ENCODE peak calls at places on chromosomes 3 and 15, in eight cellular contexts. N is brain microvascular endothelial cell, J is spleen, T is endothelial cell of umbilical vein, M is PC-3, S is RWPE1, U is H9, H is adrenal gland. I is an unnamed sample.

GRCh38 chr15:27743638-27744037 is 355.5 kb downstream of the OCA2 start:
- DNase-seq in J (no peak), S (no peak), T (no peak), H (no peak), M (no peak), U (no peak), N (no peak), I (no peak)

GRCh38 chr15:55254916-55255679 is 34.5 kb downstream of the RAB27A start:
- DNase-seq in U (no peak), J (no peak), M (no peak), T (no peak), H (no peak), S (no peak), N (no peak), I (no peak)

GRCh38 chr3:152296990-152297389 is 28.3 kb downstream of the MBNL1 start:
- DNase-seq in J (no peak), S (no peak), U (no peak), M (no peak), H (no peak), N (no peak), T (no peak), I (no peak)

GRCh38 chr3:11509175-11510000 is 134.3 kb downstream of the VGLL4 start:
- DNase-seq in M (peak; percentile 58), U (no peak), J (no peak), S (no peak), H (peak; percentile 78), N (peak; percentile 89), T (peak; percentile 89), I (no peak)

GRCh38 chr3:45084820-45085816 is 59.0 kb downstream of the CLEC3B start:
- DNase-seq in U (no peak), S (no peak), T (no peak), J (no peak), N (peak; percentile 89), M (peak; percentile 70), H (no peak), I (no peak)

GRCh38 chr3:85801955-85802354 is 843.2 kb downstream of the CADM2 start:
- DNase-seq in S (peak; percentile 21), M (peak; percentile 80), T (peak; percentile 4), U (peak; percentile 34), J (no peak), H (no peak), N (no peak), I (no peak)

GRCh38 chr15:39555885-39556284 is 25.0 kb upstream of the THBS1 start:
- DNase-seq in S (no peak), T (no peak), J (no peak), N (no peak), H (no peak), M (no peak), U (no peak), I (no peak)

GRCh38 chr3:177694951-177695350 is 497.7 kb upstream of the TBL1XR1 start:
- DNase-seq in J (no peak), M (no peak), S (no peak), H (no peak), N (no peak), T (no peak), U (no peak), I (no peak)

GRCh38 chr3:89186446-89186845 is 79.0 kb downstream of the EPHA3 start:
- DNase-seq in N (no peak), U (no peak), M (no peak), T (no peak), S (no peak), J (no peak), H (no peak), I (no peak)
- H3K27ac ChIP-seq in N (no peak overlapping the region), U (no peak overlapping the region), M (no peak overlapping the region), T (no peak overlapping the region), S (no peak overlapping the region), J (no peak overlapping the region), H (no peak overlapping the region), I (no peak overlapping the region)

DNA sequence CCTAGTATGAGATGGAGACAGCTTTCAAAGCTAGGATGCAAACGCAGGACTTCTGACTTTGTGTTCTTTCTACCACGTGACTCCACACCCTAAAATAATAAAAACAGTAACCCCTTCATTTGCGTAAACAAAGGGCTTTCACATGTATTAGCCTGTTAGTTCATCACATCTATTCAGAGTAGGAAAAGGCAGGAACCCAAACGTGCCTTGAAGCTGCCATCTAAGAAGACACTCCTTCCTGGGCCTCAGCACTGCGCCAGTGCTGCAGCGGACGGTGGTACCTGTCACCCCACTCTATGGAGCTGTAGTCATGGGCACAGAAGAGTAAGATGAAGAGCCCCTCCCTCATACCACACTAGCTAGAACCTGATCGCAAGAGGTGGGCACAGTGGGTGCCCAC is 34.3 kb downstream of the PLD1 start:
- DNase-seq in S (no peak), U (no peak), M (no peak), J (no peak), H (no peak), N (no peak), T (no peak), I (no peak)
- H3K27ac ChIP-seq in S (no peak overlapping the region), U (no peak overlapping the region), M (no peak overlapping the region), J (peak overlapping the region; percentile 82), H (no peak overlapping the region), N (no peak overlapping the region), T (no peak overlapping the region), I (no peak overlapping the region)

GRCh38 chr15:71588746-71589145 is 221.6 kb upstream of the NR2E3 start:
- DNase-seq in U (no peak), H (no peak), T (no peak), S (peak; percentile 73), N (peak; percentile 80), J (no peak), M (peak; percentile 77), I (no peak)
- H3K27ac ChIP-seq in U (no peak overlapping the region), H (no peak overlapping the region), T (no peak overlapping the region), S (no peak overlapping the region), N (no peak overlapping the region), J (no peak overlapping the region), M (no peak overlapping the region), I (no peak overlapping the region)

GRCh38 chr3:41162981-41163380 is 36.3 kb upstream of the CTNNB1 start:
- DNase-seq in T (no peak), J (no peak), H (no peak), U (no peak), N (no peak), S (no peak), M (no peak), I (no peak)

GRCh38 chr3:41163399-41163798 is 35.9 kb upstream of the CTNNB1 start:
- DNase-seq in U (no peak), T (no peak), M (no peak), N (no peak), J (no peak), S (no peak), H (no peak), I (no peak)

GRCh38 chr3:41162541-41162940 is 36.8 kb upstream of the CTNNB1 start:
- DNase-seq in T (no peak), S (no peak), J (no peak), H (no peak), M (no peak), N (no peak), U (no peak), I (no peak)

GRCh38 chr3:41158947-41159346 is 40.4 kb upstream of the CTNNB1 start:
- DNase-seq in J (no peak), N (no peak), U (no peak), S (peak; percentile 58), H (no peak), M (peak; percentile 94), T (no peak), I (peak; percentile 98)

DNA sequence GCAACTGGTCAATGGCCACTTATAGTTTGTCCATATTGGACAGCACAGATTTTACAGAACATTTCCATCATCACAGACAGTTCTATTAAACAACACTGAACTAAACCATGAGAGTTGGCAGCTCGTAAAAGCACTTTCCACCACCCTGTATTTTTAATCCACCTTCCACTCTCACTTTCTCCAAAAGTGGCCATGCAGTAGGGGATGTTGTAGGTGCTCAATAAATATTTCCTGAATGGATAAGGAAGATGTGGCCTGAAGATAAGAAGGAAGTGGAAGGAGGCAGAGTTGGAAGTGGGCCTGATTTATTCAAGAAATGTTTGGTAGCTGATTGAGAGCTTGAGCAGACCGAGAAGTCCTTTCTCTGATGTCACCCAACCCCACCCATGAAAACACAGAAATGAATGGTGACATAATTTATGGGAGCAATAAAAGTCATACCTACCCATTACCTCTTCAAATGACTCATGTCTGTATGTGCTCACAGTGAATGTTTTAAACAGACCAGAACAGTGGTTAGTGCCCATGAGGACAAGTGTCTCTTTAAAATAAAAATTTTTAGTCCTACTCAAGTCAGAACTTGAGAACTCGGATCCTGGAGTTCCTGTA is 39.6 kb upstream of the CTNNB1 start:
- DNase-seq in S (peak; percentile 32), J (no peak), T (no peak), M (peak; percentile 91), H (no peak), U (no peak), N (no peak), I (peak; percentile 92)
- H3K27ac ChIP-seq in S (no peak overlapping the region), J (no peak overlapping the region), T (no peak overlapping the region), M (peak overlapping the region; percentile 98), H (no peak overlapping the region), U (no peak overlapping the region), N (no peak overlapping the region), I (peak overlapping the region; percentile 91)

GRCh38 chr3:64806668-64807067 is 118.9 kb upstream of the ADAMTS9 start:
- DNase-seq in H (no peak), U (no peak), T (no peak), M (no peak), N (no peak), J (no peak), S (no peak), I (no peak)
- H3K27ac ChIP-seq in H (no peak overlapping the region), U (no peak overlapping the region), T (no peak overlapping the region), M (no peak overlapping the region), N (no peak overlapping the region), J (no peak overlapping the region), S (no peak overlapping the region), I (no peak overlapping the region)

DNA sequence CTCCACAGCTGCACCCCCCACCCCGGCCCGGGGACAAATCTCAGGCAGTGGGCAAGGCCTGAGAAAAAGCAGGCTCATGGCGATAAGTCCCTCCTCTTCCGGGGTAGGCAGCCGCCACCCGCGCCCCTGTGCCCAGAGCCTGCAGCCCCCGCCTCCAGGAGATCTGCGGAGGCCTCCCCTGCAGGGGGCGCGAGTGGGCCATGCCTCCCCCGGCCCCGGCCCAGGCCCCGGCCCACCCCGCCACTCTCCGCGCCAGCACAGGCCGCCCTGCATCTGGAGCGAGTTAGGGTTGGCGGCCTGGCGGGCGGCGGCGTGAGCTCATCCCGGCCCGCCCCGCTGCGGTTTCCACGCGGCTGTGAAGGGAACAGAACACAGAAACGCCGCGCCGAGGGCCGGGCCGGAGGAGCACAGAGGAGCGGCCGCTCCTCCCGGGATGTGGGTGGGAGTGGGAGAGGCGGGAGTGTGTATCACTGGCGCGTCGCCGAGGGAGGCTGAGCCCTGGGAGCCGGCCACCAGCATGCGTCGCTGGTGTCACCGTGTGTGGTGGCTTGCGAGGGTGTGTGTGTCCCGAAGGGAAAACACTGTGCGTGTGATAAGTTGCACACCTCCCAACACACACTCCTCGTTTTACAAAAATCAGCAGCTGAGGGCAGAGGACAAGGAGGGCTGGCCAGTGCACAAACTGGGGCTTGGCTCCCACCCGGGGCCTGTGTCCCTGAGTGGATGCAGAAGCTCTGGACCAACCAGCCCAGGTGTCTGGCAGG is 17.2 kb downstream of the MYL3 start:
- DNase-seq in J (peak; percentile 93), T (peak; percentile 56), M (peak; percentile 68), S (peak; percentile 7), H (peak; percentile 75), N (peak; percentile 40), U (peak; percentile 87), I (no peak)
- H3K27ac ChIP-seq in J (peak overlapping the region; percentile 65), T (peak overlapping the region; percentile 3), M (peak overlapping the region; percentile 7), S (peak overlapping the region; percentile 32), H (peak overlapping the region; percentile 56), N (peak overlapping the region; percentile 31), U (no peak overlapping the region), I (no peak overlapping the region)

GRCh38 chr15:85443046-85443445 is 62.6 kb downstream of the AKAP13 start:
- DNase-seq in S (no peak), J (no peak), N (no peak), M (no peak), H (no peak), T (no peak), U (no peak), I (no peak)
- H3K27ac ChIP-seq in S (no peak overlapping the region), J (peak overlapping the region; percentile 14), N (no peak overlapping the region), M (peak overlapping the region; percentile 61), H (no peak overlapping the region), T (no peak overlapping the region), U (no peak overlapping the region), I (peak overlapping the region; percentile 12)

GRCh38 chr15:101650145-101650544 is 2.0 kb downstream of the TM2D3 start:
- DNase-seq in M (no peak), J (no peak), U (no peak), T (no peak), S (no peak), N (no peak), H (no peak), I (no peak)
- H3K27ac ChIP-seq in M (no peak overlapping the region), J (peak overlapping the region; percentile 100), U (no peak overlapping the region), T (no peak overlapping the region), S (no peak overlapping the region), N (no peak overlapping the region), H (no peak overlapping the region), I (no peak overlapping the region)

I was measured in epithelial cell of prostate.